ENCODE peak calls at places on chromosome 13, in five cellular contexts. One of them, this sample, is unnamed.

GRCh38 chr13:72694314-72694713 is 33.1 kb downstream of the MZT1 start:
- DNase-seq in HepG2: no peak
- DNase-seq in WTC11: no peak
- DNase-seq in K562: no peak
- DNase-seq in GM12878: no peak
- DNase-seq in this sample: no peak

GRCh38 chr13:110377178-110378175 is 70.4 kb downstream of the COL4A2 start:
- DNase-seq in K562: no peak
- DNase-seq in HepG2: no peak
- DNase-seq in GM12878: no peak
- DNase-seq in WTC11: no peak
- DNase-seq in this sample: no peak

GRCh38 chr13:108437496-108437895 is 168.0 kb downstream of the TNFSF13B start:
- DNase-seq in WTC11: no peak
- DNase-seq in GM12878: no peak
- DNase-seq in HepG2: no peak
- DNase-seq in K562: no peak
- DNase-seq in this sample: peak

GRCh38 chr13:33285420-33286124 is at the start of gene STARD13:
- DNase-seq in WTC11: peak
- DNase-seq in K562: peak
- DNase-seq in GM12878: peak
- DNase-seq in HepG2: peak
- DNase-seq in this sample: peak

GRCh38 chr13:50989476-50989875 is 79.9 kb downstream of the RNASEH2B start:
- DNase-seq in WTC11: no peak
- DNase-seq in K562: peak
- DNase-seq in HepG2: peak
- DNase-seq in GM12878: no peak
- DNase-seq in this sample: no peak

GRCh38 chr13:46211116-46211515 is 612 bp upstream of the LRRC63 start:
- DNase-seq in HepG2: no peak
- DNase-seq in K562: peak
- DNase-seq in WTC11: no peak
- DNase-seq in GM12878: no peak
- DNase-seq in this sample: no peak

GRCh38 chr13:45626731-45627374 is 11.3 kb upstream of the ERICH6B start:
- DNase-seq in HepG2: no peak
- DNase-seq in WTC11: no peak
- DNase-seq in K562: no peak
- DNase-seq in GM12878: no peak
- DNase-seq in this sample: no peak

GRCh38 chr13:71218960-71219359 is 648.0 kb downstream of the DACH1 start:
- DNase-seq in WTC11: peak
- DNase-seq in GM12878: no peak
- DNase-seq in K562: no peak
- DNase-seq in HepG2: peak
- DNase-seq in this sample: no peak

GRCh38 chr13:104773775-104774174 is 1707.6 kb upstream of the SLC10A2 start:
- DNase-seq in GM12878: peak
- DNase-seq in K562: peak
- DNase-seq in WTC11: no peak
- DNase-seq in HepG2: peak
- DNase-seq in this sample: peak

GRCh38 chr13:93655132-93655531 is 428.5 kb downstream of the GPC6 start:
- DNase-seq in WTC11: no peak
- DNase-seq in HepG2: no peak
- DNase-seq in K562: no peak
- DNase-seq in GM12878: no peak
- DNase-seq in this sample: no peak

GRCh38 chr13:46810440-46810839 is 13.5 kb upstream of the ESD start:
- DNase-seq in K562: no peak
- DNase-seq in GM12878: no peak
- DNase-seq in HepG2: no peak
- DNase-seq in WTC11: no peak
- DNase-seq in this sample: no peak

GRCh38 chr13:19184176-19184575 is 2.6 kb upstream of the TUBA3C start:
- DNase-seq in WTC11: no peak
- DNase-seq in K562: no peak
- DNase-seq in HepG2: no peak
- DNase-seq in GM12878: no peak
- DNase-seq in this sample: no peak

GRCh38 chr13:106232680-106233079 is 302.8 kb downstream of the EFNB2 start:
- DNase-seq in K562: no peak
- DNase-seq in WTC11: no peak
- DNase-seq in HepG2: no peak
- DNase-seq in GM12878: no peak
- DNase-seq in this sample: no peak

GRCh38 chr13:50893211-50893852 is 16.3 kb upstream of the RNASEH2B start:
- DNase-seq in HepG2: no peak
- DNase-seq in WTC11: no peak
- DNase-seq in K562: no peak
- DNase-seq in GM12878: no peak
- DNase-seq in this sample: no peak

GRCh38 chr13:30846844-30847243 is 59.2 kb upstream of the MEDAG start:
- DNase-seq in K562: no peak
- DNase-seq in WTC11: no peak
- DNase-seq in GM12878: no peak
- DNase-seq in HepG2: peak
- DNase-seq in this sample: no peak

GRCh38 chr13:30846311-30846710 is 59.8 kb upstream of the MEDAG start:
- DNase-seq in HepG2: no peak
- DNase-seq in GM12878: no peak
- DNase-seq in K562: no peak
- DNase-seq in WTC11: no peak
- DNase-seq in this sample: no peak

GRCh38 chr13:30848332-30849027 is 57.6 kb upstream of the MEDAG start:
- DNase-seq in K562: no peak
- DNase-seq in HepG2: no peak
- DNase-seq in GM12878: no peak
- DNase-seq in WTC11: no peak
- DNase-seq in this sample: no peak

GRCh38 chr13:30849611-30850010 is 56.5 kb upstream of the MEDAG start:
- DNase-seq in GM12878: no peak
- DNase-seq in WTC11: no peak
- DNase-seq in K562: no peak
- DNase-seq in HepG2: no peak
- DNase-seq in this sample: no peak

DNA sequence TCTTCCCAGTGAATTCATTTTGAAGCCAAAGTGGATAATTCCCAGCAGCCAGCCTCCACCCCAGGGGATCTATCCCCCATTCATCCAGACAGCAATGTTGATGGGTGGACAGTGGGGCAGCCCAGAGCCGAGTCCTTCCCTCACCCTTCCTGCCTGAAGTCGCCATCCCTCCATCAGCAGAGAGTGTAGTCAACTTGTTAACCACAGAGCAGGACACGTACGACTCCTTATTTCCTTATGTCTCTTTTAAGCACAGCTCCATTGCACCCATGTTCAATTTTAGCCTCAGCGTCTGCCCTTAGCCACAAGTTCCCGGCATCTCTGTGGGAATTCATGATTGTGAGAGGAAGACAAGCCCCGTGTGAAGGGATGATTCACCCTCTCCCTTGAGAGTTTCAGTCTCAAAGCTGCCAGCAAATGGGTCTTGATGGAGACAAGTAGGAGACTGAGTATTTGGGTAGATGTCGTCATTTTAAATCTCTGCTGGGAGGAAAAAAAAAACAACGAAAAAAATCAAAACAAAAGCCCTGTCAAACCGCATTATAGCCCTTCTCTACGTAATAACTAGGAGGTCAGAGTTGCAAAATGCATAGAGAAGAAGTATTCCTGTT is 58.3 kb upstream of the MEDAG start:
- DNase-seq in GM12878: peak
- DNase-seq in HepG2: no peak
- DNase-seq in WTC11: no peak
- DNase-seq in K562: no peak
- DNase-seq in this sample: no peak
- TF ChIP-seq ESRRA in GM12878: no peak
- TF ChIP-seq ESRRA in HepG2: no peak
- TF ChIP-seq ESRRA in WTC11: no peak
- TF ChIP-seq ESRRA in K562: no peak
- TF ChIP-seq ESRRA in this sample: no peak

GRCh38 chr13:101681834-101682233 is 229.4 kb downstream of the ITGBL1 start:
- DNase-seq in WTC11: no peak
- DNase-seq in GM12878: no peak
- DNase-seq in K562: no peak
- DNase-seq in HepG2: no peak
- DNase-seq in this sample: no peak
- TF ChIP-seq ESRRA in WTC11: no peak
- TF ChIP-seq ESRRA in GM12878: no peak
- TF ChIP-seq ESRRA in K562: no peak
- TF ChIP-seq ESRRA in HepG2: no peak
- TF ChIP-seq ESRRA in this sample: no peak

GRCh38 chr13:35865341-35866240 is 265.6 kb downstream of the DCLK1 start:
- DNase-seq in WTC11: no peak
- DNase-seq in GM12878: no peak
- DNase-seq in K562: no peak
- DNase-seq in HepG2: no peak
- DNase-seq in this sample: no peak
- TF ChIP-seq ESRRA in WTC11: no peak
- TF ChIP-seq ESRRA in GM12878: no peak
- TF ChIP-seq ESRRA in K562: no peak
- TF ChIP-seq ESRRA in HepG2: no peak
- TF ChIP-seq ESRRA in this sample: no peak

GRCh38 chr13:30806784-30807183 is 71.4 kb downstream of the ALOX5AP start:
- DNase-seq in GM12878: no peak
- DNase-seq in HepG2: no peak
- DNase-seq in WTC11: no peak
- DNase-seq in K562: no peak
- DNase-seq in this sample: no peak
- TF ChIP-seq ESRRA in GM12878: no peak
- TF ChIP-seq ESRRA in HepG2: no peak
- TF ChIP-seq ESRRA in WTC11: no peak
- TF ChIP-seq ESRRA in K562: no peak
- TF ChIP-seq ESRRA in this sample: no peak